ENCODE peak calls at places on chromosomes 5 and 9, in seven cellular contexts. F is left ventricle myocardium inferior; Z is transverse colon; Q is body of pancreas; D is spleen; H is mammary epithelial cell; V is naive thymus-derived CD4-positive, alpha-beta T cell. G is an unnamed sample.

GRCh38 chr5:1758574-1758973 is 41.1 kb downstream of the MRPL36 start:
- DNase-seq in F (no peak), Z (no peak), Q (no peak), D (no peak), H (no peak), V (no peak), G (no peak)

GRCh38 chr5:149080294-149080693 is 17.4 kb upstream of the SH3TC2 start:
- DNase-seq in F (no peak), Z (no peak), Q (no peak), D (no peak), H (no peak), V (no peak), G (no peak)

GRCh38 chr5:141637693-141638419 is 1.1 kb downstream of the RELL2 start:
- DNase-seq in F (peak; percentile 56), Z (peak; percentile 66), Q (peak; percentile 64), D (peak; percentile 92), H (no peak), V (peak; percentile 32), G (peak; percentile 61)

GRCh38 chr9:101458955-101459631 is 23.5 kb upstream of the ALDOB start:
- DNase-seq in F (no peak), Z (no peak), Q (peak; percentile 26), D (no peak), H (peak; percentile 68), V (peak; percentile 15), G (no peak)

GRCh38 chr5:9408964-9409363 is 136.9 kb downstream of the SEMA5A start:
- DNase-seq in F (no peak), Z (no peak), Q (peak; percentile 55), D (no peak), H (peak; percentile 2), V (no peak), G (no peak)

GRCh38 chr9:79745752-79746336 is 174.1 kb downstream of the TLE4 start:
- DNase-seq in F (no peak), Z (no peak), Q (no peak), D (no peak), H (no peak), V (no peak), G (no peak)

GRCh38 chr5:34038430-34038829 is 4.6 kb downstream of the C1QTNF3 start:
- DNase-seq in F (no peak), Z (no peak), Q (no peak), D (no peak), H (no peak), V (no peak), G (no peak)

GRCh38 chr5:149504649-149505048 is 46.6 kb downstream of the CSNK1A1 start:
- DNase-seq in F (no peak), Z (no peak), Q (no peak), D (no peak), H (no peak), V (no peak), G (no peak)

GRCh38 chr5:14871573-14872069 is at the start of gene ANKH:
- DNase-seq in F (peak; percentile 86), Z (peak; percentile 87), Q (peak; percentile 81), D (peak; percentile 95), H (peak; percentile 78), V (peak; percentile 74), G (peak; percentile 86)

GRCh38 chr5:1919750-1920149 is 37.0 kb upstream of the IRX4 start:
- DNase-seq in F (no peak), Z (no peak), Q (no peak), D (no peak), H (no peak), V (no peak), G (no peak)

GRCh38 chr9:137969685-137970084 is 92.1 kb downstream of the CACNA1B start:
- DNase-seq in F (no peak), Z (no peak), Q (no peak), D (no peak), H (no peak), V (no peak), G (no peak)

GRCh38 chr5:1594336-1595106 is 70.8 kb upstream of the LPCAT1 start:
- DNase-seq in F (peak; percentile 80), Z (peak; percentile 84), Q (peak; percentile 73), D (peak; percentile 95), H (peak; percentile 19), V (peak; percentile 31), G (peak; percentile 93)

GRCh38 chr9:107711528-107711927 is 222.0 kb upstream of the KLF4 start:
- DNase-seq in F (no peak), Z (peak; percentile 89), Q (no peak), D (no peak), H (peak; percentile 88), V (no peak), G (no peak)

GRCh38 chr9:31730398-31730797 is 654.0 kb upstream of the ACO1 start:
- DNase-seq in F (no peak), Z (no peak), Q (no peak), D (peak; percentile 71), H (no peak), V (no peak), G (no peak)

GRCh38 chr5:172833372-172833690 is 720 bp upstream of the ERGIC1 start:
- DNase-seq in F (no peak), Z (no peak), Q (no peak), D (no peak), H (no peak), V (no peak), G (no peak)

GRCh38 chr9:86434039-86434726 is 80.0 kb upstream of the TUT7 start:
- DNase-seq in F (no peak), Z (no peak), Q (no peak), D (no peak), H (peak; percentile 35), V (no peak), G (no peak)

GRCh38 chr5:67636091-67636490 is 439.5 kb upstream of the CD180 start:
- DNase-seq in F (peak; percentile 83), Z (peak; percentile 13), Q (no peak), D (no peak), H (no peak), V (no peak), G (peak; percentile 91)

GRCh38 chr9:25691786-25692185 is 13.5 kb upstream of the TUSC1 start:
- DNase-seq in F (no peak), Z (no peak), Q (no peak), D (no peak), H (no peak), V (no peak), G (no peak)

GRCh38 chr5:141846031-141846430 is 32.2 kb downstream of the PCDH1 start:
- DNase-seq in F (no peak), Z (no peak), Q (no peak), D (no peak), H (no peak), V (no peak), G (no peak)

GRCh38 chr5:177997319-177997670 is 1.3 kb upstream of the PROP1 start:
- DNase-seq in F (no peak), Z (no peak), Q (no peak), D (no peak), H (peak; percentile 23), V (no peak), G (no peak)

GRCh38 chr5:149211566-149211965 is 60.1 kb upstream of the AFAP1L1 start:
- DNase-seq in F (no peak), Z (no peak), Q (no peak), D (no peak), H (no peak), V (no peak), G (no peak)

GRCh38 chr5:19314840-19315239 is 673.2 kb downstream of the CDH18 start:
- DNase-seq in F (no peak), Z (no peak), Q (no peak), D (no peak), H (peak; percentile 89), V (no peak), G (no peak)

GRCh38 chr5:135461752-135462151 is 9.6 kb upstream of the TIFAB start:
- DNase-seq in F (no peak), Z (no peak), Q (no peak), D (peak; percentile 45), H (no peak), V (no peak), G (no peak)

GRCh38 chr5:105922574-105922973 is 1748.2 kb downstream of the EFNA5 start:
- DNase-seq in F (no peak), Z (no peak), Q (no peak), D (no peak), H (no peak), V (no peak), G (no peak)

GRCh38 chr5:83035373-83036170 is 41.6 kb downstream of the TMEM167A start:
- DNase-seq in F (peak; percentile 66), Z (no peak), Q (no peak), D (no peak), H (no peak), V (no peak), G (peak; percentile 76)

GRCh38 chr9:127424669-127424986 is 446 bp downstream of the ZNF79 start:
- DNase-seq in F (no peak), Z (no peak), Q (no peak), D (no peak), H (no peak), V (peak; percentile 42), G (no peak)

GRCh38 chr5:108028411-108028810 is 353.5 kb downstream of the FBXL17 start:
- DNase-seq in F (no peak), Z (no peak), Q (no peak), D (no peak), H (peak; percentile 16), V (no peak), G (no peak)

GRCh38 chr9:128805661-128806060 is 12.6 kb upstream of the ENDOG start:
- DNase-seq in F (no peak), Z (no peak), Q (no peak), D (no peak), H (no peak), V (no peak), G (no peak)
- H3K27ac ChIP-seq in F (no peak overlapping the region), Z (no peak overlapping the region), Q (no peak overlapping the region), D (no peak overlapping the region), H (no peak overlapping the region), V (no peak overlapping the region), G (no peak overlapping the region)

GRCh38 chr5:53554444-53554843 is 6.0 kb upstream of the NDUFS4 start:
- DNase-seq in F (no peak), Z (no peak), Q (no peak), D (no peak), H (no peak), V (no peak), G (no peak)
- H3K4me3 ChIP-seq in F (no peak overlapping the region), Z (no peak overlapping the region), Q (no peak overlapping the region), D (no peak overlapping the region), H (no peak overlapping the region), V (no peak overlapping the region), G (no peak overlapping the region)

DNA sequence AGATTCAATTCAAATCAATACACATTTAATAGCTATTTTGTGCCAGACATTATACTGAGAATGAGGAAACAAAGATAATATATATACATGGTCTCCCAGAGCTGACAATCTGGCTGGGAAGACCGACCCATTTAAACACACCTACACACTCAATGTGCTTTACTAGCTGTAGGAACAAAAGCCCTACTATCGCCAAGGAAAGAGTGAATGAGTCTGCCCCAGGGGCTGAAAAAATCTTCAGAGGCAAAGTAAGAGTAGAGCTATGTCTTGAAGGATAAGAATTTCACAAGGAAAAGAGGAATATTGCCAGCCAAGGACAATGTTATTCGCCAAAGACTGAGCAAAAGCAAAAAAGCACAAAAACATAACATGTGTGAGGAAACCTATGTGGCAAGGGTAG is 6.6 kb downstream of the PFDN1 start:
- DNase-seq in F (no peak), Z (no peak), Q (no peak), D (no peak), H (no peak), V (no peak), G (no peak)
- H3K27ac ChIP-seq in F (peak overlapping the region; percentile 85), Z (peak overlapping the region; percentile 31), Q (no peak overlapping the region), D (no peak overlapping the region), H (peak overlapping the region; percentile 12), V (no peak overlapping the region), G (peak overlapping the region; percentile 74)

DNA sequence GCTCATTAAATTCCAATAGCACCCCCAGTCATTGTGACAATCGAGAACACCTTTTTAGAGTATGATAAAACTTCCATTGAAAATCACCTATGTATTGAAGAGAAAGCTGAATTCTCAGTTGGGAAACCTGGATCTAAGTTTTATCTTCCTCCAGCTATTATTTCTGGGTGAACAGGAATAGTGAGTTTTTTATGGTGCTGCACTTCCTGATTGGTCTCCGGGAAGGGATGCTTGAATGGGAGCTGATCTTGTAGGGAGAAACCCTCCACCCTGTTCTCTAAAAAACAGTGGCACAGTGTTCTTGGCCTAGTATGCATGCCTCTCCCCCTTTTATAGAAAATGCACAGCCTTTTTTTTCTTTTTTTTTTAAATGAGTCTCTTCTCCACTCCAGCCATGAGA is 112.2 kb downstream of the ACTBL2 start:
- DNase-seq in F (no peak), Z (no peak), Q (no peak), D (no peak), H (no peak), V (no peak), G (no peak)
- H3K4me3 ChIP-seq in F (no peak overlapping the region), Z (no peak overlapping the region), Q (no peak overlapping the region), D (no peak overlapping the region), H (no peak overlapping the region), V (no peak overlapping the region), G (no peak overlapping the region)

G was measured in right cardiac atrium.